ENCODE peak calls at places on chromosomes 2 and 18, in ten cellular contexts. Q is central memory CD8-positive, alpha-beta T cell; V is psoas muscle; L is CD4-positive, alpha-beta T cell; G is activated CD8-positive, alpha-beta memory T cell treated with anti-CD3 and anti-CD28 coated beads, Interleukin-2, amount 10 ng/mL, durations not matched to agents 7 days and 5 days; C is left cardiac atrium; Z is HCT116; Y is PC-3; B is Right ventricle myocardium inferior; M is omental fat pad. F is an unnamed sample.

GRCh38 chr2:174607989-174608865 is 10.6 kb upstream of the WIPF1 start:
- ATAC-seq in M (no peak), C (no peak), V (no peak), G (peak; percentile 54), L (peak; percentile 74), Y (no peak), Z (no peak), B (no peak), Q (peak; percentile 71), F (no peak)

GRCh38 chr2:223853425-223853837 is 16.0 kb upstream of the AP1S3 start:
- ATAC-seq in Z (no peak), G (no peak), B (no peak), V (no peak), C (no peak), L (no peak), Y (peak; percentile 95), Q (no peak), M (no peak), F (no peak)

GRCh38 chr2:240245706-240246105 is 105.2 kb upstream of the OTOS start:
- ATAC-seq in V (peak; percentile 39), C (peak; percentile 42), B (peak; percentile 63), G (no peak), Z (no peak), Q (no peak), M (no peak), L (no peak), Y (no peak), F (no peak)

GRCh38 chr2:9578475-9579235 is 23.0 kb upstream of the ADAM17 start:
- ATAC-seq in C (no peak), G (no peak), V (peak; percentile 21), Y (no peak), Q (no peak), B (peak; percentile 66), Z (peak; percentile 18), M (no peak), L (no peak), F (no peak)

GRCh38 chr2:3430211-3430610 is 50.7 kb downstream of the TRAPPC12 start:
- ATAC-seq in V (no peak), Y (no peak), C (no peak), M (no peak), Q (no peak), G (no peak), B (no peak), Z (no peak), L (no peak), F (peak; percentile 44)

GRCh38 chr2:192593561-192593960 is 398.8 kb upstream of the TMEFF2 start:
- ATAC-seq in B (no peak), Q (no peak), G (no peak), V (no peak), Y (no peak), M (no peak), Z (no peak), C (no peak), L (no peak), F (no peak)

GRCh38 chr2:69253893-69254292 is 133.1 kb downstream of the GFPT1 start:
- ATAC-seq in B (peak; percentile 81), Y (peak; percentile 57), Q (no peak), Z (no peak), L (no peak), V (peak; percentile 97), M (peak; percentile 95), C (peak; percentile 92), G (no peak), F (peak; percentile 95)

GRCh38 chr18:74251297-74252031 is 40.3 kb downstream of the CYB5A start:
- ATAC-seq in Q (no peak), Z (peak; percentile 34), V (no peak), B (peak; percentile 27), L (no peak), Y (peak; percentile 29), C (peak; percentile 17), G (no peak), M (peak; percentile 49), F (peak; percentile 67)

GRCh38 chr2:64157792-64158191 is 13.6 kb upstream of the PELI1 start:
- ATAC-seq in Y (no peak), B (peak; percentile 54), C (peak; percentile 47), Q (no peak), Z (no peak), G (no peak), M (no peak), V (peak; percentile 46), L (no peak), F (no peak)

GRCh38 chr18:46917808-46918600 is 602 bp downstream of the KATNAL2 start:
- ATAC-seq in V (peak; percentile 47), Q (peak; percentile 21), C (peak; percentile 11), L (peak; percentile 10), G (no peak), B (no peak), Z (peak; percentile 12), Y (peak; percentile 5), M (peak; percentile 18), F (peak; percentile 48)

GRCh38 chr2:97708608-97709007 is 4.8 kb upstream of the ZAP70 start:
- ATAC-seq in L (no peak), C (no peak), Y (no peak), Z (no peak), B (no peak), Q (no peak), V (no peak), M (no peak), G (no peak), F (no peak)

GRCh38 chr18:38611036-38611964 is 1045.7 kb upstream of the CELF4 start:
- ATAC-seq in M (no peak), B (no peak), Z (no peak), Y (no peak), G (no peak), Q (no peak), L (no peak), C (no peak), V (peak; percentile 67), F (no peak)

GRCh38 chr18:49786019-49786720 is 27.2 kb downstream of the ACAA2 start:
- ATAC-seq in L (peak; percentile 44), B (no peak), M (no peak), G (peak; percentile 46), Q (peak; percentile 96), Y (no peak), Z (no peak), V (no peak), C (no peak), F (no peak)

GRCh38 chr2:26455801-26456700 is 21.9 kb downstream of the OTOF start:
- ATAC-seq in C (peak; percentile 60), V (no peak), L (no peak), G (no peak), Q (no peak), M (no peak), B (peak; percentile 44), Y (no peak), Z (no peak), F (no peak)

GRCh38 chr2:176199902-176200301 is 11.4 kb downstream of the HOXD1 start:
- ATAC-seq in Z (no peak), G (no peak), Q (no peak), M (no peak), C (no peak), B (no peak), Y (no peak), V (no peak), L (no peak), F (no peak)

GRCh38 chr2:120013569-120014223 is 819 bp downstream of the EPB41L5 start:
- ATAC-seq in Y (peak; percentile 5), C (no peak), Q (no peak), G (no peak), M (no peak), B (no peak), Z (peak; percentile 15), L (no peak), V (peak; percentile 4), F (no peak)

GRCh38 chr2:2846379-2847130 is 515.5 kb upstream of the MYT1L start:
- ATAC-seq in V (peak; percentile 92), B (peak; percentile 62), Q (no peak), C (peak; percentile 85), G (no peak), M (no peak), L (no peak), Z (peak; percentile 75), Y (peak; percentile 31), F (peak; percentile 65)

GRCh38 chr2:142190805-142191204 is 60.0 kb upstream of the LRP1B start:
- ATAC-seq in B (no peak), Z (no peak), L (no peak), Y (peak; percentile 21), V (no peak), Q (no peak), G (no peak), C (peak; percentile 71), M (no peak), F (peak; percentile 88)

GRCh38 chr18:5455644-5456043 is 88.2 kb downstream of the EPB41L3 start:
- ATAC-seq in Z (no peak), G (no peak), C (no peak), M (no peak), B (no peak), L (peak; percentile 48), V (no peak), Q (peak; percentile 52), Y (peak; percentile 34), F (no peak)

GRCh38 chr2:44844651-44845270 is 96.7 kb upstream of the SIX3 start:
- ATAC-seq in G (peak; percentile 73), Q (no peak), C (no peak), M (no peak), B (no peak), V (no peak), Y (no peak), L (no peak), Z (no peak), F (no peak)

GRCh38 chr2:74226648-74227213 is 28.3 kb downstream of the MTHFD2 start:
- ATAC-seq in V (peak; percentile 80), Q (no peak), G (no peak), M (peak; percentile 49), Z (no peak), Y (no peak), L (no peak), B (peak; percentile 85), C (peak; percentile 70), F (no peak)

GRCh38 chr2:200087451-200087850 is 132.1 kb downstream of the MAIP1 start:
- ATAC-seq in B (no peak), G (no peak), V (no peak), C (no peak), Z (no peak), Q (no peak), M (no peak), Y (no peak), L (no peak), F (no peak)

GRCh38 chr2:18842836-18843235 is 253.5 kb upstream of the NT5C1B start:
- ATAC-seq in C (peak; percentile 15), Q (no peak), Z (no peak), B (no peak), G (no peak), Y (no peak), M (no peak), L (no peak), V (no peak), F (no peak)

GRCh38 chr2:181985632-181986205 is at the start of gene PPP1R1C:
- ATAC-seq in V (no peak), B (peak; percentile 46), Z (no peak), Y (no peak), G (no peak), C (peak; percentile 36), L (no peak), Q (no peak), M (no peak), F (no peak)

GRCh38 chr18:11119550-11119949 is 29.8 kb downstream of the PIEZO2 start:
- ATAC-seq in Y (no peak), B (no peak), C (no peak), M (peak; percentile 43), Q (no peak), G (no peak), L (no peak), Z (no peak), V (no peak), F (no peak)

GRCh38 chr18:12009581-12010140 is 28.4 kb downstream of the IMPA2 start:
- ATAC-seq in L (no peak), C (no peak), B (no peak), Q (no peak), G (no peak), V (no peak), Y (no peak), Z (no peak), M (no peak), F (no peak)

GRCh38 chr18:51946946-51947345 is 393.1 kb upstream of the DCC start:
- ATAC-seq in G (no peak), B (no peak), M (no peak), Z (no peak), Q (no peak), Y (no peak), V (no peak), L (no peak), C (no peak), F (no peak)

GRCh38 chr2:202249521-202249850 is 11.1 kb upstream of the SUMO1 start:
- ATAC-seq in L (no peak), Z (no peak), Y (peak; percentile 95), C (no peak), M (no peak), B (no peak), G (no peak), V (peak; percentile 93), Q (no peak), F (peak; percentile 77)

F was measured in SK-N-SH treated with all-trans-retinoic acid at 6 μM for 48 hours.